ENCODE peak calls at places on chromosomes 11 and 22, in seven cellular contexts. Y is trophoblast cell, Q is H9, K is mesendoderm, F is neuronal stem cell, I is IMR-90, G is H1. C is an unnamed sample.

GRCh38 chr11:45102361-45102809 is 44.1 kb upstream of the PRDM11 start:
- DNase-seq in Y (no peak), Q (no peak), K (no peak), F (no peak), I (no peak), G (peak; percentile 46), C (peak; percentile 47)

GRCh38 chr11:32334822-32335221 is 100.5 kb downstream of the WT1 start:
- DNase-seq in Y (peak; percentile 55), Q (peak; percentile 93), K (peak; percentile 87), F (no peak), I (no peak), G (peak; percentile 84), C (no peak)

GRCh38 chr11:31442086-31442485 is 67.3 kb downstream of the IMMP1L start:
- DNase-seq in Y (no peak), Q (no peak), K (no peak), F (no peak), I (no peak), G (no peak), C (no peak)

GRCh38 chr11:68806931-68807844 is 34.5 kb downstream of the CPT1A start:
- DNase-seq in Y (peak; percentile 33), Q (no peak), K (no peak), F (no peak), I (peak; percentile 77), G (no peak), C (peak; percentile 69)

GRCh38 chr11:19342036-19342435 is 101.3 kb upstream of the E2F8 start:
- DNase-seq in Y (no peak), Q (no peak), K (no peak), F (no peak), I (no peak), G (no peak), C (no peak)

GRCh38 chr11:65493367-65494176 is 5.3 kb upstream of the MALAT1 start:
- DNase-seq in Y (peak; percentile 98), Q (peak; percentile 57), K (peak; percentile 92), F (no peak), I (peak; percentile 97), G (no peak), C (peak; percentile 96)

GRCh38 chr11:30758012-30758411 is 171.9 kb upstream of the MPPED2 start:
- DNase-seq in Y (no peak), Q (no peak), K (no peak), F (no peak), I (peak; percentile 41), G (no peak), C (no peak)

GRCh38 chr11:110763249-110764011 is 51.2 kb upstream of the ARHGAP20 start:
- DNase-seq in Y (no peak), Q (no peak), K (no peak), F (no peak), I (peak; percentile 80), G (no peak), C (peak; percentile 40)

GRCh38 chr11:63686912-63687311 is 5.6 kb downstream of the RTN3 start:
- DNase-seq in Y (no peak), Q (no peak), K (no peak), F (no peak), I (no peak), G (no peak), C (no peak)

GRCh38 chr11:46075928-46076327 is 45.3 kb downstream of the PHF21A start:
- DNase-seq in Y (peak; percentile 1), Q (no peak), K (peak; percentile 21), F (no peak), I (no peak), G (no peak), C (no peak)

GRCh38 chr11:65500262-65501004 is 1.6 kb downstream of the MALAT1 start:
- DNase-seq in Y (peak; percentile 64), Q (no peak), K (peak; percentile 73), F (no peak), I (peak; percentile 58), G (no peak), C (peak; percentile 69)

GRCh38 chr11:95831198-95831883 is 41.0 kb downstream of the CEP57 start:
- DNase-seq in Y (no peak), Q (no peak), K (peak; percentile 31), F (no peak), I (peak; percentile 96), G (no peak), C (peak; percentile 84)

GRCh38 chr11:34461215-34461614 is 22.5 kb downstream of the CAT start:
- DNase-seq in Y (no peak), Q (no peak), K (no peak), F (no peak), I (no peak), G (no peak), C (no peak)

GRCh38 chr22:45638834-45639746 is 32.5 kb upstream of the ATXN10 start:
- DNase-seq in Y (no peak), Q (no peak), K (no peak), F (no peak), I (no peak), G (no peak), C (peak; percentile 67)

GRCh38 chr11:82906236-82906635 is 4.7 kb downstream of the DDIAS start:
- DNase-seq in Y (peak; percentile 70), Q (no peak), K (peak; percentile 22), F (no peak), I (peak; percentile 43), G (no peak), C (peak; percentile 52)

GRCh38 chr11:46392421-46393230 is 1.1 kb upstream of the CHRM4 start:
- DNase-seq in Y (peak; percentile 90), Q (peak; percentile 92), K (peak; percentile 90), F (peak; percentile 91), I (peak; percentile 72), G (peak; percentile 97), C (peak; percentile 85)

GRCh38 chr11:117428186-117428855 is 100.7 kb downstream of the CEP164 start:
- DNase-seq in Y (no peak), Q (no peak), K (no peak), F (no peak), I (no peak), G (no peak), C (no peak)

GRCh38 chr22:32336185-32336603 is 21.5 kb upstream of the RFPL3 start:
- DNase-seq in Y (no peak), Q (no peak), K (peak; percentile 48), F (peak; percentile 78), I (no peak), G (peak; percentile 46), C (no peak)

GRCh38 chr22:32334640-32335365 is 22.9 kb upstream of the RFPL3 start:
- DNase-seq in Y (no peak), Q (peak; percentile 25), K (no peak), F (no peak), I (no peak), G (peak; percentile 34), C (no peak)

GRCh38 chr22:32335471-32335870 is 22.2 kb upstream of the RFPL3 start:
- DNase-seq in Y (no peak), Q (no peak), K (no peak), F (no peak), I (no peak), G (peak; percentile 45), C (no peak)

GRCh38 chr22:32338757-32339156 is 18.9 kb upstream of the RFPL3 start:
- DNase-seq in Y (no peak), Q (no peak), K (no peak), F (no peak), I (no peak), G (no peak), C (no peak)

GRCh38 chr22:32337015-32337414 is 20.7 kb upstream of the RFPL3 start:
- DNase-seq in Y (no peak), Q (no peak), K (no peak), F (no peak), I (no peak), G (peak; percentile 35), C (no peak)
- H2BK5ac ChIP-seq in Y (no peak overlapping the region), Q (no peak overlapping the region), K (no peak overlapping the region), F (peak overlapping the region; percentile 93), I (no peak overlapping the region), G (no peak overlapping the region), C (no peak overlapping the region)

GRCh38 chr11:74447720-74448119 is 19.6 kb downstream of the KCNE3 start:
- DNase-seq in Y (no peak), Q (no peak), K (no peak), F (no peak), I (no peak), G (no peak), C (no peak)

GRCh38 chr11:74452366-74452765 is 15.0 kb downstream of the KCNE3 start:
- DNase-seq in Y (no peak), Q (no peak), K (no peak), F (no peak), I (no peak), G (no peak), C (no peak)

GRCh38 chr11:74450318-74450717 is 17.0 kb downstream of the KCNE3 start:
- DNase-seq in Y (no peak), Q (no peak), K (no peak), F (no peak), I (no peak), G (no peak), C (no peak)

GRCh38 chr11:74446445-74446844 is 20.9 kb downstream of the KCNE3 start:
- DNase-seq in Y (no peak), Q (no peak), K (no peak), F (no peak), I (no peak), G (no peak), C (no peak)

GRCh38 chr11:74449369-74449931 is 17.9 kb downstream of the KCNE3 start:
- DNase-seq in Y (peak; percentile 86), Q (peak; percentile 47), K (peak; percentile 82), F (peak; percentile 30), I (peak; percentile 81), G (no peak), C (peak; percentile 81)
- H4K8ac ChIP-seq in Y (no peak overlapping the region), Q (no peak overlapping the region), K (no peak overlapping the region), F (no peak overlapping the region), I (no peak overlapping the region), G (no peak overlapping the region), C (no peak overlapping the region)

GRCh38 chr11:16177688-16178087 is 178.7 kb downstream of the SOX6 start:
- DNase-seq in Y (no peak), Q (no peak), K (no peak), F (no peak), I (no peak), G (no peak), C (no peak)

GRCh38 chr11:16171882-16172281 is 184.5 kb downstream of the SOX6 start:
- DNase-seq in Y (no peak), Q (no peak), K (no peak), F (no peak), I (no peak), G (no peak), C (no peak)

GRCh38 chr11:16170448-16170847 is 185.9 kb downstream of the SOX6 start:
- DNase-seq in Y (no peak), Q (no peak), K (no peak), F (no peak), I (no peak), G (no peak), C (no peak)

GRCh38 chr11:16169946-16170345 is 186.4 kb downstream of the SOX6 start:
- DNase-seq in Y (no peak), Q (no peak), K (peak; percentile 11), F (no peak), I (no peak), G (no peak), C (no peak)

DNA sequence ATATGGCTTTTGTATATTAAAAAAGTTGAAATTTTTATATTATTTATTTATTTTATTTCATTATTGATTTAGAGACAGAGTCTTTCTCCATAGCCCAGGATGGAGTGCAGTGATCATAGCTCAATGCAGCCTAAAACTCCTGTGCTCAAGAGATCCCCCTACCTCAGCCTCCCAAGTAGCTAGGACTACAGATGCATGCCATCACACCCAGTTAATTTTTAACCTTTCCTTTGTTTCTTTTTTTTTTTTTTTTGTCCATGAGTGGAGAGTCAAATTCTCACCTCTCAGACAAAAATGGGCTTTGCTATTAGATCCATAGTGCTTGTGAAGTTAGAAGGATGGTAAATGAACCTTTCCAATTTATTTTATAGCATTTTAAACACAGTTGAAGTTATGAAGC is 182.5 kb downstream of the SOX6 start:
- DNase-seq in Y (no peak), Q (no peak), K (peak; percentile 11), F (no peak), I (no peak), G (no peak), C (no peak)
- H2BK5ac ChIP-seq in Y (no peak overlapping the region), Q (no peak overlapping the region), K (no peak overlapping the region), F (no peak overlapping the region), I (no peak overlapping the region), G (no peak overlapping the region), C (no peak overlapping the region)

GRCh38 chr11:119228535-119229302 is 22.6 kb downstream of the CBL start:
- DNase-seq in Y (no peak), Q (no peak), K (no peak), F (no peak), I (no peak), G (no peak), C (no peak)
- H4K8ac ChIP-seq in Y (no peak overlapping the region), Q (no peak overlapping the region), K (no peak overlapping the region), F (no peak overlapping the region), I (no peak overlapping the region), G (no peak overlapping the region), C (no peak overlapping the region)

C was measured in mesenchymal stem cell.